ENCODE peak calls at places on chromosomes 16 and 17, in seven cellular contexts. N, F, C, X, S, A and W are unnamed samples.

GRCh38 chr17:50177983-50178834 is 12.4 kb downstream of the SGCA start:
- DNase-seq in N (peak), F (no peak), C (no peak), X (no peak), S (peak), A (no peak), W (peak)

GRCh38 chr17:47837401-47838039 is 3.6 kb downstream of the SCRN2 start:
- DNase-seq in N (no peak), F (no peak), C (no peak), X (no peak), S (no peak), A (no peak), W (no peak)

GRCh38 chr16:31833047-31833446 is 40.6 kb upstream of the ZNF267 start:
- DNase-seq in N (no peak), F (no peak), C (no peak), X (no peak), S (no peak), A (no peak), W (no peak)

GRCh38 chr16:12271006-12271405 is 294.5 kb downstream of the SNX29 start:
- DNase-seq in N (peak), F (peak), C (peak), X (no peak), S (peak), A (no peak), W (no peak)

GRCh38 chr17:39461911-39462641 is 790 bp downstream of the CDK12 start:
- DNase-seq in N (peak), F (no peak), C (no peak), X (no peak), S (peak), A (peak), W (no peak)

GRCh38 chr16:2232094-2232990 is 3.9 kb upstream of the DNASE1L2 start:
- DNase-seq in N (no peak), F (no peak), C (no peak), X (no peak), S (no peak), A (no peak), W (no peak)

GRCh38 chr16:49472598-49472997 is 99.0 kb downstream of the C16orf78 start:
- DNase-seq in N (no peak), F (no peak), C (peak), X (no peak), S (no peak), A (peak), W (no peak)

GRCh38 chr17:9170336-9170735 is 149.0 kb downstream of the NTN1 start:
- DNase-seq in N (no peak), F (no peak), C (no peak), X (no peak), S (no peak), A (no peak), W (no peak)

GRCh38 chr16:19138601-19139000 is 24.8 kb downstream of the ITPRIPL2 start:
- DNase-seq in N (peak), F (no peak), C (no peak), X (no peak), S (no peak), A (peak), W (no peak)

GRCh38 chr17:19660219-19660870 is 11.8 kb downstream of the ALDH3A2 start:
- DNase-seq in N (no peak), F (no peak), C (no peak), X (no peak), S (no peak), A (no peak), W (no peak)

GRCh38 chr17:73156166-73156840 is 8.5 kb upstream of the SSTR2 start:
- DNase-seq in N (peak), F (peak), C (no peak), X (peak), S (peak), A (peak), W (peak)

GRCh38 chr16:65268331-65268730 is 146.5 kb upstream of the CDH11 start:
- DNase-seq in N (no peak), F (no peak), C (no peak), X (no peak), S (no peak), A (no peak), W (no peak)

GRCh38 chr17:57861737-57862409 is 12.0 kb upstream of the MRPS23 start:
- DNase-seq in N (peak), F (no peak), C (no peak), X (no peak), S (peak), A (no peak), W (no peak)

GRCh38 chr17:72404872-72405271 is 284.1 kb downstream of the SOX9 start:
- DNase-seq in N (no peak), F (no peak), C (no peak), X (no peak), S (no peak), A (no peak), W (no peak)

GRCh38 chr17:74431568-74432483 is at the start of gene GPRC5C:
- DNase-seq in N (peak), F (peak), C (peak), X (peak), S (peak), A (peak), W (peak)

GRCh38 chr16:580141-580945 is 9.5 kb upstream of the RAB40C start:
- DNase-seq in N (no peak), F (no peak), C (no peak), X (no peak), S (no peak), A (no peak), W (no peak)

GRCh38 chr17:57993471-57994365 is 5.7 kb upstream of the VEZF1 start:
- DNase-seq in N (no peak), F (peak), C (no peak), X (no peak), S (no peak), A (peak), W (no peak)

GRCh38 chr17:63278731-63279442 is 167.2 kb downstream of the CYB561 start:
- DNase-seq in N (no peak), F (no peak), C (no peak), X (no peak), S (no peak), A (no peak), W (no peak)

GRCh38 chr16:57367111-57367752 is 5.1 kb upstream of the CX3CL1 start:
- DNase-seq in N (no peak), F (no peak), C (no peak), X (no peak), S (no peak), A (no peak), W (no peak)

GRCh38 chr16:68289621-68290329 is 21.0 kb downstream of the SLC7A6OS start:
- DNase-seq in N (no peak), F (no peak), C (no peak), X (no peak), S (no peak), A (no peak), W (no peak)

GRCh38 chr17:7716901-7717755 is at the start of gene DNAH2:
- DNase-seq in N (peak), F (peak), C (peak), X (no peak), S (peak), A (peak), W (peak)

GRCh38 chr16:20850981-20851380 is 44.7 kb downstream of the REXO5 start:
- DNase-seq in N (no peak), F (no peak), C (no peak), X (no peak), S (no peak), A (no peak), W (no peak)

GRCh38 chr16:56609463-56609921 is 1.1 kb downstream of the MT2A start:
- DNase-seq in N (peak), F (no peak), C (peak), X (peak), S (no peak), A (peak), W (no peak)

GRCh38 chr16:85148959-85149358 is 36.7 kb upstream of the CIBAR2 start:
- DNase-seq in N (no peak), F (no peak), C (no peak), X (no peak), S (no peak), A (no peak), W (no peak)